ENCODE peak calls at places on chromosomes 16 and 17, in six cellular contexts. Q is bronchial epithelial cell, X is esophagus squamous epithelium, T is BE2C, N is fibroblast of lung, P is cardiac muscle cell. K is an unnamed sample.

GRCh38 chr16:59635674-59636073 is 901.6 kb upstream of the GOT2 start:
- DNase-seq in X (no peak), P (peak), T (no peak), Q (no peak), N (no peak), K (peak)

GRCh38 chr16:25198021-25198420 is 18.7 kb upstream of the AQP8 start:
- DNase-seq in N (no peak), P (no peak), Q (peak), T (no peak), X (no peak), K (peak)

GRCh38 chr17:49566668-49567071 is 9.0 kb upstream of the NXPH3 start:
- DNase-seq in N (no peak), X (no peak), P (no peak), T (no peak), Q (peak), K (no peak)

GRCh38 chr16:85657996-85658395 is 30.8 kb downstream of the GINS2 start:
- DNase-seq in N (no peak), T (no peak), Q (no peak), P (no peak), X (no peak), K (no peak)

GRCh38 chr16:89602952-89603590 is 10.4 kb upstream of the DPEP1 start:
- DNase-seq in N (no peak), Q (no peak), X (no peak), P (no peak), T (no peak), K (no peak)

GRCh38 chr17:80409626-80410025 is 5.3 kb upstream of the ENDOV start:
- DNase-seq in N (no peak), T (no peak), X (no peak), P (no peak), Q (no peak), K (no peak)

GRCh38 chr17:78159575-78160158 is 8.7 kb upstream of the SYNGR2 start:
- DNase-seq in T (no peak), P (peak), X (no peak), Q (peak), N (peak), K (peak)

GRCh38 chr16:50367777-50368409 is 895 bp downstream of the BRD7 start:
- DNase-seq in T (no peak), X (no peak), Q (peak), P (no peak), N (no peak), K (peak)

GRCh38 chr17:57622886-57623433 is 122.1 kb downstream of the CCDC182 start:
- DNase-seq in T (peak), P (peak), N (peak), Q (peak), X (no peak), K (peak)

GRCh38 chr17:72365857-72366415 is 245.1 kb downstream of the SOX9 start:
- DNase-seq in X (no peak), T (no peak), P (peak), N (peak), Q (no peak), K (no peak)

GRCh38 chr16:55390838-55391237 is 66.8 kb downstream of the IRX6 start:
- DNase-seq in Q (no peak), P (no peak), N (no peak), X (no peak), T (no peak), K (no peak)

GRCh38 chr17:6420173-6420641 is 14.7 kb downstream of the AIPL1 start:
- DNase-seq in N (no peak), X (no peak), P (peak), T (no peak), Q (no peak), K (peak)

GRCh38 chr17:48472485-48473281 is 42.7 kb upstream of the SKAP1 start:
- DNase-seq in Q (peak), N (no peak), T (no peak), X (no peak), P (peak), K (peak)

GRCh38 chr17:82489117-82489516 is 30.4 kb upstream of the FOXK2 start:
- DNase-seq in T (no peak), X (no peak), Q (no peak), P (peak), N (peak), K (no peak)
- H3K4me3 ChIP-seq in T (no peak), X (no peak), Q (no peak), P (no peak), N (no peak), K (no peak)

GRCh38 chr16:4472880-4473279 is 1.5 kb downstream of the NMRAL1 start:
- DNase-seq in Q (no peak), T (no peak), X (no peak), P (no peak), N (no peak), K (no peak)
- H3K4me3 ChIP-seq in Q (no peak), T (no peak), X (no peak), P (no peak), N (no peak), K (no peak)

DNA sequence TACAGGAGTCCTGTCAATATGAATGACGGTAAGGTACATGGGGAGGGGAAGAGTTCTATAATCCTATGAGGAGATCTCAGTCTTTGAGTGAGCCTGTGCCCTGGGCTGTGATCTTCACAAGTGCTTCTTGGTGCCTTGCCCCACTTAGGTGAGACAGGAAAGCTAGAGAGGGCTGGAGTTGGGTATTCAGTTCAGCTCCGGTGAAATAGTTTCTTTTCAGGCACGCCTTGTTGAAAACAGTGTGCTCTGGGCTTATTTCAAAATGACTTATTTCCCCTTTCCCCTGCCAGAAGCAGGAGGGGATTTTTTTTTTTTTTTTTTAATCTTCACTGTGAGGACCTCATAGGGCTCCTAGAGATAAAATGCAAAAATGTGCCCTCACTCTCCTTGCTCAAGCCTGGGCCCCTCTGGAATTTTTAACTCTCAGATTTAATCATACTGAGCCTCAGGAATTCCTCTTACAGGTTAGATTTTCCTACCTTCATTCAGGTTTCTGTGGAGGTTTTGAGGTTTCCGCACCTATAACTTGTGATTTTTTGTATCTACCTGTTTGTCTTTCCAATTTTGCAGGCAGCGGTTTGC is 27.3 kb downstream of the MOSMO start:
- DNase-seq in P (peak), N (no peak), Q (no peak), T (no peak), X (no peak), K (no peak)
- H3K4me3 ChIP-seq in P (no peak), N (no peak), Q (no peak), T (no peak), X (no peak), K (no peak)

GRCh38 chr17:15263206-15263579 is 1.9 kb downstream of the PMP22 start:
- DNase-seq in Q (no peak), N (peak), T (peak), X (peak), P (peak), K (peak)
- H3K4me3 ChIP-seq in Q (no peak), N (peak), T (peak), X (peak), P (peak), K (peak)

DNA sequence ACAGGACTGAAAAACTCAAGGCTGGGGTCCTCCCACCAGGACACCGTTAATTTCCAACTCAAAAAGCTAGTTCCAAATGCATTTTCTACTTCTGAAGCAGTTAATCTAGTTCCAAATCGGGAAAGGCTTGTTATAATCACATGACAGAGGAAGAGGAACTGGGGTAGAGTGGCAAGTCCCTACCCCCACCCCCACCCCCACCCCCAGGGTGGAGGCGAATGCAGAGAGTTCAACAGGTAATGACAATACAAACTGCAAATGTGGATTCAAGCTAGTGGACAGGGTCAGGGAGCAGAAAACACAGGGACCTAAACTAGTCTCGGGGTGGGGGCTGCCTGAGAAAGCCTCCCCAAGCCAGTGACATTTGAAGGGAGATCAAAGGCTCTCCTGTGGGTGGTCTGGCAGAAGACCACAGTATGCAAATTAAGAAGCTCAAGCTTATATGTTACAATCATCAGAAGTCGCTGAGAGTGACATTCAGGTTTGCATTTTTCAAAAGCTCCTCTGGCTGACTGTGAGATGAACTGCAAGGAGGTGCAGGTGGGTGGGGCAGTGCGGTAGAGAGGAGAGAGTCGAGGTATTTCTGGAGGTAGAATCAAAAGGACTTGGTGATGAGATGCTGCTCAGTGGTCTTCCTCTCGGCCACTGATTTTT is 56.4 kb upstream of the SLC25A19 start:
- DNase-seq in X (no peak), N (no peak), T (no peak), P (no peak), Q (no peak), K (no peak)
- H3K4me3 ChIP-seq in X (no peak), N (no peak), T (no peak), P (no peak), Q (no peak), K (no peak)

GRCh38 chr16:67053767-67054334 is 24.9 kb downstream of the CBFB start:
- DNase-seq in T (no peak), X (no peak), N (no peak), P (no peak), Q (peak), K (peak)
- H3K4me3 ChIP-seq in T (no peak), X (no peak), N (no peak), P (no peak), Q (no peak), K (no peak)